ENCODE peak calls at places on chromosomes 16 and 17, in nine cellular contexts. E is GM12864, V is gastrocnemius medialis, T is AG10803, Y is neural progenitor cell, U is neuronal stem cell, B is WERI-Rb-1, W is foreskin fibroblast, M is esophagus muscularis mucosa. P is an unnamed sample.
A peak's percentile ranks its signal among the peaks of the same experiment; 100 is the strongest.

GRCh38 chr17:35084987-35085386 is 21.5 kb upstream of the RFFL start:
- DNase-seq in E (no peak), V (no peak), T (no peak), Y (no peak), U (no peak), B (no peak), W (peak; percentile 77), M (no peak), P (no peak)

GRCh38 chr17:83103200-83103937 is 24.0 kb downstream of the METRNL start:
- DNase-seq in E (no peak), V (peak; percentile 58), T (peak; percentile 84), Y (peak; percentile 77), U (no peak), B (no peak), W (no peak), M (peak; percentile 94), P (peak; percentile 91)

GRCh38 chr16:24853830-24854229 is 8.1 kb downstream of the SLC5A11 start:
- DNase-seq in E (no peak), V (no peak), T (peak; percentile 25), Y (no peak), U (no peak), B (no peak), W (peak; percentile 84), M (no peak), P (peak; percentile 52)

GRCh38 chr17:82648761-82649474 is 674 bp upstream of the WDR45B start:
- DNase-seq in E (no peak), V (peak; percentile 24), T (no peak), Y (peak; percentile 77), U (peak; percentile 51), B (peak; percentile 75), W (no peak), M (no peak), P (peak; percentile 93)

GRCh38 chr16:87240211-87241134 is 76.7 kb downstream of the C16orf95 start:
- DNase-seq in E (no peak), V (no peak), T (peak; percentile 62), Y (no peak), U (no peak), B (no peak), W (peak; percentile 68), M (no peak), P (no peak)

GRCh38 chr16:86120201-86120981 is 221.4 kb downstream of the IRF8 start:
- DNase-seq in E (no peak), V (no peak), T (no peak), Y (no peak), U (no peak), B (no peak), W (no peak), M (no peak), P (no peak)

GRCh38 chr16:2752850-2753522 is 548 bp downstream of the SRRM2 start:
- DNase-seq in E (peak; percentile 25), V (peak; percentile 81), T (peak; percentile 75), Y (peak; percentile 95), U (no peak), B (peak; percentile 86), W (peak; percentile 93), M (no peak), P (peak; percentile 97)

GRCh38 chr17:7809086-7809790 is 24.8 kb upstream of the KDM6B start:
- DNase-seq in E (no peak), V (no peak), T (no peak), Y (no peak), U (no peak), B (no peak), W (no peak), M (no peak), P (no peak)

GRCh38 chr17:40791808-40792436 is 7.8 kb downstream of the KRT28 start:
- DNase-seq in E (no peak), V (no peak), T (peak; percentile 53), Y (peak; percentile 52), U (peak; percentile 29), B (no peak), W (peak; percentile 65), M (no peak), P (peak; percentile 40)

GRCh38 chr17:76881408-76881807 is 13.2 kb downstream of the MGAT5B start:
- DNase-seq in E (no peak), V (no peak), T (no peak), Y (no peak), U (no peak), B (no peak), W (no peak), M (no peak), P (no peak)

DNA sequence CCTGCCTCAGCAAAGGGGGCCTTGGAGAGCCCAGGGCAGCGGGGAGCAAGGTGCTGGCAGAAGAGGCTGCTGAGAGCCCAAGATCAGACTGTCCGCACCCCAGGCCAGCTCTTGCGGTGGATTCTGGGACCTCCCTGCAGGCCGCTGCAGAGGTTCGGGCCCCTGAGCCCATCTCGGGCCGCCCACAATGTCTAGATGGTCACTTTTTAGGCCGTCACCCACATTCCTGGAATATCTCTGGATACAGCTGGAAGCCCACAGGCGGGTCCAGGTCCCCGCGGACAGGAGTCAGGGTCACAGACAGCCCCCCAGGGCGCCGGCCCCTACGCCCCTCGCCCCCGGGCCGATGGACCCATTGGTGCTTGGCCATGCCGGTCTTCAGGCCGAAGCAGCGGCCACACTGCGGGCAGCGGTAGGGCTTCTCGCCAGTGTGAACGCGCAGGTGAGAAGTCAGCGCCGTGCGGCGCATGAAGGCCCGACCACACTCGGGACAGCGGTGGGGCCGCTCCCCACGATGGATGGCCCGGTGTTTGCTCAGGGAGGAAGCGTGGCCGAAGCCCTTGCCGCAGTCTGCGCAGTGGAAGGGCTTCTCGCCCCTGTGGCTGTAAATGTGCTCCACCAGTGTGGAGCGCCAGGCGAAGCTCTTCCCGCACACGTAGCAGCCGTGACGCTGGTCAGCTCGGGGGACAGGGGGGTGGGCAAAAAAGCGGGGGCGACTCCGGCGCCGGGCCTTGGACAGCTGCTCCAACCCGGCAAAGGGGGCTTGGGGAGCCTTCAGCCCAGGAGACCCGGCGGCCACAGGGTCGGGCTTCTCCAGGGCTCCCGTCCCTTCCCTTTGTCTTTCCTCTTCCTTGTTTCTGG is 2.1 kb downstream of the ZNF747 start:
- DNase-seq in E (no peak), V (no peak), T (no peak), Y (no peak), U (no peak), B (no peak), W (no peak), M (no peak), P (no peak)
- H3K4me3 ChIP-seq in E (no peak overlapping the region), V (no peak overlapping the region), T (no peak overlapping the region), Y (no peak overlapping the region), U (no peak overlapping the region), B (no peak overlapping the region), W (no peak overlapping the region), M (no peak overlapping the region), P (no peak overlapping the region)

GRCh38 chr16:72247821-72248253 is 75.9 kb upstream of the PMFBP1 start:
- DNase-seq in E (no peak), V (no peak), T (peak; percentile 74), Y (no peak), U (no peak), B (no peak), W (peak; percentile 62), M (no peak), P (no peak)
- H3K4me3 ChIP-seq in E (no peak overlapping the region), V (no peak overlapping the region), T (no peak overlapping the region), Y (no peak overlapping the region), U (no peak overlapping the region), B (no peak overlapping the region), W (no peak overlapping the region), M (no peak overlapping the region), P (no peak overlapping the region)

GRCh38 chr16:962366-962765 is 8.4 kb downstream of the LMF1 start:
- DNase-seq in E (no peak), V (no peak), T (no peak), Y (no peak), U (no peak), B (no peak), W (no peak), M (no peak), P (no peak)

GRCh38 chr16:964696-965395 is 5.9 kb downstream of the LMF1 start:
- DNase-seq in E (no peak), V (no peak), T (no peak), Y (no peak), U (no peak), B (no peak), W (peak; percentile 74), M (no peak), P (no peak)

GRCh38 chr16:962901-963814 is 7.6 kb downstream of the LMF1 start:
- DNase-seq in E (no peak), V (no peak), T (no peak), Y (no peak), U (no peak), B (no peak), W (no peak), M (no peak), P (no peak)

GRCh38 chr16:965487-965886 is 5.3 kb downstream of the LMF1 start:
- DNase-seq in E (no peak), V (no peak), T (no peak), Y (no peak), U (no peak), B (no peak), W (no peak), M (no peak), P (no peak)

DNA sequence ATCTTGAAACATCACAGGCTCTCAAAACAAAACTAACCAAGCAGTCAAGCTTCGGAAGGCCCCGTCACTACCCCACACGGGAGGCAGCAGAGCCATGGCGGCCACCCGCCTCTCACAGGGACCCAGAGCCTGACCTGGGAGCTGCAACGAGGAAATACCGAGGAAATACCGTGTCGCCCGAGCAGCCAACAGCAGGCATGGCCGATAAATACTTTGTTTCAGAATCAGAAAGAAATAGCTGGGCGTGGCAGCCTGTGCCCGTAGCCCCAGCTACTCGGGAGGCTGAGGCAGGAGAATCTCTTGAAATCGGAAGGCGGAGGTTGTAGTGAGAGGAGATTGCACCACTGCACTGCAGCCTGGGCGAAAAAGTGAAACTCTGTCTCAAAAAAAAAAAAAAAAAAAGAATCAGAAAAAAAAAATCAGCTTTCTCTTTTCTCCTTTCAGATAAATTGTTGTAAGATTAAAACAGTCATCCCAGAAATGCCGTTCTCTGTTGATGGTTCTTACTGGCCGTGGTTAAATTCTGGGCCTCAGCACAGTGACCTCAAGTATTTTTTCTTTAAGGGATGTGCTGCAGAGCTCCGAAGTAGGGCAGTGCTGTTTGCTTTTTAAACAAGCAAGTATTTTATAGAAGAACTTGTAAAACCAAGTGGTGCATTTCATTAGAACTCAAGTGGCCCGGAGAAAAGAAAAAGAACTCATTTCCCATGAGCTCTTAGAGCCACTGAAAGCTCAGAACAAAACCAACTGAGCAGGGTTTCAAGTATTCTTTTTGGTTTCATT is 6.7 kb downstream of the LMF1 start:
- DNase-seq in E (no peak), V (no peak), T (no peak), Y (no peak), U (no peak), B (no peak), W (peak; percentile 30), M (no peak), P (no peak)
- H3K4me3 ChIP-seq in E (no peak overlapping the region), V (peak overlapping the region; percentile 14), T (no peak overlapping the region), Y (no peak overlapping the region), U (no peak overlapping the region), B (no peak overlapping the region), W (peak overlapping the region; percentile 25), M (no peak overlapping the region), P (no peak overlapping the region)

DNA sequence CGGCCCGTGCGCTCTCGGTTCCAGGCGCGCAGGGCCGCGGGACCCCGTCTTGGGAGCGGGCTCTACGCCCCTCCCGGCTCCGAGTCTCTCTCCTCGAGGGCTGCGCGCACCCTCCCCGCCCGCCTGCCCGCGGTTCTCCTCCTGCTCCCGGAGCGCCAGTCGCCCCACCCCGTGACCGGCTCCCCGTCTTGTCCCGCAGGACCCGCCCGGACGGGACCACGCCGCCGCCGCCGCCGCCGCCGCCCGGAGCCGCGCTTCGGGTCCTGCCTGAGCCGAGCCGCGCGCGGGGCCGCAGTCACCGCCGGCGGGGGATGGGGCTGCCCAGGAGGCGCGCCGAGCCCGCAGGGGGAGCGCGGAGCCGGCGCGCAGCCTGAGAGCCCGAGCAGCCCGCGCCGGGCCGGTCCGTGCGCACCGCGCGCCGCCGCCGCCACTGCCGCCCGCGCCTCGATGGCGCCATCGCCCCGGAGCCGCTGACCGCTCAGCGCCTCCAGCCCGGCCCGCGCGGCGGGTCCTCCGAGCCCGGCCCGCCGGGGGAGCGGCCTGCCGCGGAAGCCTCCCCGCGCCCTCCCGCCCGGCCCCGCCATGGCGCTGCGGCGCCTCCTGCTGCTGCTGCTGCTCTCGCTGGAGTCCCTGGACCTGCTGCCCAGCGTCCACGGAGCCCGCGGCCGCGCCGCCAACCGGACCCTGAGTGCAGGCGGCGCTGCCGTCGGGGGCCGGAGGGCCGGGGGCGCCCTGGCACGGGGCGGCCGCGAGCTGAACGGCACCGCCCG is at the start of gene SHISA6:
- DNase-seq in E (no peak), V (no peak), T (no peak), Y (peak; percentile 80), U (peak; percentile 46), B (peak; percentile 38), W (no peak), M (no peak), P (peak; percentile 82)
- H3K4me3 ChIP-seq in E (no peak within 1 kb of the TSS), V (peak within 1 kb of the TSS; percentile 27), T (no peak within 1 kb of the TSS), Y (peak within 1 kb of the TSS; percentile 63), U (peak within 1 kb of the TSS; percentile 83), B (peak within 1 kb of the TSS; percentile 36), W (no peak within 1 kb of the TSS), M (peak within 1 kb of the TSS; percentile 43), P (peak within 1 kb of the TSS; percentile 57)

P was measured in H7.